ENCODE peak calls at places on chromosomes 3 and 15, in six cellular contexts. One of them, this sample, is unnamed.

GRCh38 chr15:84552896-84553295 is 47.9 kb upstream of the ZSCAN2 start:
- DNase-seq in A549: no peak
- DNase-seq in right lobe of liver: no peak
- DNase-seq in IMR-90: peak
- DNase-seq in breast epithelium: no peak
- DNase-seq in adrenal gland: no peak
- DNase-seq in this sample: no peak

GRCh38 chr15:97189152-97189551 is 771.4 kb upstream of the ARRDC4 start:
- DNase-seq in A549: no peak
- DNase-seq in right lobe of liver: no peak
- DNase-seq in IMR-90: no peak
- DNase-seq in breast epithelium: no peak
- DNase-seq in adrenal gland: no peak
- DNase-seq in this sample: no peak

GRCh38 chr3:95235916-95236315 is 1173.1 kb downstream of the NSUN3 start:
- DNase-seq in A549: no peak
- DNase-seq in right lobe of liver: no peak
- DNase-seq in IMR-90: no peak
- DNase-seq in breast epithelium: no peak
- DNase-seq in adrenal gland: no peak
- DNase-seq in this sample: no peak

GRCh38 chr3:81908596-81908995 is 147.2 kb upstream of the GBE1 start:
- DNase-seq in A549: no peak
- DNase-seq in right lobe of liver: no peak
- DNase-seq in IMR-90: no peak
- DNase-seq in breast epithelium: no peak
- DNase-seq in adrenal gland: no peak
- DNase-seq in this sample: no peak

GRCh38 chr3:186633481-186633880 is 6.7 kb upstream of the FETUB start:
- DNase-seq in A549: no peak
- DNase-seq in right lobe of liver: no peak
- DNase-seq in IMR-90: no peak
- DNase-seq in breast epithelium: no peak
- DNase-seq in adrenal gland: no peak
- DNase-seq in this sample: no peak

GRCh38 chr3:152811974-152812760 is 22.8 kb upstream of the P2RY1 start:
- DNase-seq in A549: no peak
- DNase-seq in right lobe of liver: no peak
- DNase-seq in IMR-90: no peak
- DNase-seq in breast epithelium: no peak
- DNase-seq in adrenal gland: no peak
- DNase-seq in this sample: no peak

GRCh38 chr3:53167418-53168174 is 6.6 kb downstream of the PRKCD start:
- DNase-seq in A549: no peak
- DNase-seq in right lobe of liver: no peak
- DNase-seq in IMR-90: no peak
- DNase-seq in breast epithelium: no peak
- DNase-seq in adrenal gland: no peak
- DNase-seq in this sample: no peak

GRCh38 chr3:110157221-110157620 is 819.9 kb upstream of the DPPA4 start:
- DNase-seq in A549: no peak
- DNase-seq in right lobe of liver: no peak
- DNase-seq in IMR-90: no peak
- DNase-seq in breast epithelium: no peak
- DNase-seq in adrenal gland: no peak
- DNase-seq in this sample: no peak

GRCh38 chr15:68586274-68586961 is 7.6 kb downstream of the CORO2B start:
- DNase-seq in A549: peak
- DNase-seq in right lobe of liver: peak
- DNase-seq in IMR-90: peak
- DNase-seq in breast epithelium: no peak
- DNase-seq in adrenal gland: no peak
- DNase-seq in this sample: peak

DNA sequence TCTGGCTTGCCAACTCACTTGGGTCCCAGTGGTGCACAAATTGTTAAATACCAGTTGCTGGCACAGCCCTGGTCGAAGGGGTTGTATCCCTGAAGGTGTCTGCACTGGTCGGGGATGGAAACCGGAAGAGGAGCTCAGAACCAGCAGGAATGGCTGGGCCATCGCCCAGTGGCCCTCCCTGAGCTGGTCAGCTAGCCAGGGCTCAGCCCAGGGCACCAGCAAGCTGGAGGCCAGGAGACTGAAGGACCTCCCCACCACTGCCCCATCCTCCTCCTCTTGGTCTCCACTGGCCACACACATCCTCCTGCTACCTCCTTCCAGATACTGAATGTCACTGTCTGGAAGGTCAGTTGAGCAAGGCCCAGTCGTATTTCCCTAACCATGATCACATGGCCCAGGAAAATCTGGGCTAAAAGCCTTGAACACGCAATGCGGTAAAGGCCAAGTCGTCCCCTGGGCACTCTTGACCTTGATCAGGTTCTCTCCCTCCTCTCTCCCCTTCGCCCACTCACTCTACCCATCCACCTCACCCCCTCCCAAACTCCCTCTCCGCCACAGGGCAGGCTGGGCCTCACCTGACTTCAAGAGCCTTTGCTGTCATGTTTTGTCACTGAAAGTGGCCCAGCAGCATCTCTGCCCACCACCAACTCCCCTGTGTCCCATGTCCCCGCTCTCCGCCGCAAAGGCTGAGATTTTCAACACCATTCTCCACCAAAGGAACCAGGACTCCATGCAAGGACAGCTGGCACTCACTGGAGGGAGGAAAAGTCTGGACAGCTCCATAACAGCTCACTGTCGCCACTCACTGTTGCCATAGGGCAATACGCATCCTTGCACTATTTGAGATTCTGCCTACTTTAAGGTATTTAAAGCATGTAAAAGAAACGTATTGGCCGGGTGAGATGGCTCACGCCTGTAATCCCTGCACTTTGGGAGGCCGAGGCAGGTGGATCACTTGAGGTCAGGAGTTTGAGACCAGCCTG is 12.1 kb downstream of the ZDHHC19 start:
- DNase-seq in A549: peak
- DNase-seq in right lobe of liver: no peak
- DNase-seq in IMR-90: no peak
- DNase-seq in breast epithelium: no peak
- DNase-seq in adrenal gland: no peak
- DNase-seq in this sample: no peak
- TF ChIP-seq CTCF in A549: no peak
- TF ChIP-seq CTCF in right lobe of liver: peak
- TF ChIP-seq CTCF in IMR-90: peak
- TF ChIP-seq CTCF in breast epithelium: no peak
- TF ChIP-seq CTCF in adrenal gland: no peak
- TF ChIP-seq CTCF in this sample: no peak

DNA sequence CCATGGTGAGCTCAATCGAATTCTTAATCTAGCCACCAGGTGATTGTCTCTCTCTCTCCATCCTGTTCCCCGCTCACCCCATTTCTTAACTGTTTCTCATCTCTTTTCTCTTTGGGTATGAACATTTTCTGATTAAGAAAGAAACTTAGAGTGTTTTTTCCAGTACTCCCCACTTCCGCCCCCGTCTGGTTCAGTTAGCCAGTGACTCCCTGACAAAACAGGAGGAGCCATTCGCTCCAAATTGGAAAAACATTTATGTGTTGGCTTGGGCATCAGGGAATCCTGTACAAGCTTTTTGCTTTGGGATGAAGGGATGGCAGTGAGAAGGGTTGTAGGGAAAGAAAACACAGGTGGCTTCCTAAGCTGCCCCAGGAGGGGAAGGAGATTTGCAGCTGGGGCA is 47.0 kb downstream of the BOC start:
- DNase-seq in A549: no peak
- DNase-seq in right lobe of liver: no peak
- DNase-seq in IMR-90: no peak
- DNase-seq in breast epithelium: no peak
- DNase-seq in adrenal gland: no peak
- DNase-seq in this sample: no peak
- H3K27ac ChIP-seq in A549: no peak
- H3K27ac ChIP-seq in right lobe of liver: no peak
- H3K27ac ChIP-seq in IMR-90: no peak
- H3K27ac ChIP-seq in breast epithelium: peak
- H3K27ac ChIP-seq in adrenal gland: no peak
- H3K27ac ChIP-seq in this sample: no peak

DNA sequence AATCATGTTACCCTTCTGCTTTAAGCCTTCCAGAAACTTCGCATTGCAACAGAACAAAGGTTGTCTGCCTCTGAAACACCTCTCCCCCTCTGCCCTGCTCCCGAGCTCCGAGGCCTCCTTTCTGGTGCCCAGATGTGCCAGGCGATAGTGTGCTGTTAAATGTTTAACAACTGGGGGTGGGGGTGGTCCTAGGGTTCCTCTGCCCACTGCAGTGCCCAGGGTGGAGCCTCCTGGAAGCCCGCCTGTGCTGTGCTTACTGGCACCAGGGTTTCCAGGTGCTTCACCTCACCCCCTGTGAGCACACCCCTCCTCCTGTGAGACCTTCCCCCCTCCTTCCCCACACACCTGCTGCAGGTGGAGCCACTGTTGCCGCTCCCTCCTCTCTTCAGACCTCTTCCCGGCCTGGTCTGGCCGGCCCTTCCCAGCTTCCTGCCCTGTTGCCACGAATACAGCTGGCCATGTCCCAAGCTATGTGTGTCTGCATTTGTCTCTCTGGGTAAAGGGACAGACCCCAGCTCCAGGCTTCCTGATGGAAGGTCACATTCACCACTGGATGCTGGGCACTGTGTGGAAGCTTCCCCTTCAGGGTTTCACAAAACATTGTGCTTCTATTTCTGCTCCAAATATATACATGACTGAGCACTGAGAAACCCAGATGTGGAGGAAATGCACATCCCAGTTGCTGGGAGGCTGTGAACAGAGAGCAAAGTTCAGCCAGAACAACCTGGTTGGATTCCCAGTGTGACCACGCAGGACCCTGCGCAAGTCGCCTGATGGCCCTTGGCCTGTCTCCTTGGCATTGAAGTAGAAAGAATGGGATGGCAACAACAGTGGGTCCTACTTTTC is 37.2 kb downstream of the MGLL start:
- DNase-seq in A549: no peak
- DNase-seq in right lobe of liver: peak
- DNase-seq in IMR-90: no peak
- DNase-seq in breast epithelium: no peak
- DNase-seq in adrenal gland: no peak
- DNase-seq in this sample: no peak
- TF ChIP-seq POLR2A in A549: no peak
- TF ChIP-seq POLR2A in right lobe of liver: no peak
- TF ChIP-seq POLR2A in IMR-90: no peak
- TF ChIP-seq POLR2A in breast epithelium: no peak
- TF ChIP-seq POLR2A in adrenal gland: no peak
- TF ChIP-seq POLR2A in this sample: no peak

GRCh38 chr3:44918087-44918486 is 43.7 kb downstream of the TGM4 start:
- DNase-seq in A549: no peak
- DNase-seq in right lobe of liver: no peak
- DNase-seq in IMR-90: no peak
- DNase-seq in breast epithelium: no peak
- DNase-seq in adrenal gland: no peak
- DNase-seq in this sample: no peak

GRCh38 chr3:44918581-44918980 is 44.2 kb downstream of the TGM4 start:
- DNase-seq in A549: no peak
- DNase-seq in right lobe of liver: no peak
- DNase-seq in IMR-90: no peak
- DNase-seq in breast epithelium: no peak
- DNase-seq in adrenal gland: no peak
- DNase-seq in this sample: peak

GRCh38 chr3:44913868-44914468 is 39.6 kb downstream of the TGM4 start:
- DNase-seq in A549: peak
- DNase-seq in right lobe of liver: peak
- DNase-seq in IMR-90: peak
- DNase-seq in breast epithelium: no peak
- DNase-seq in adrenal gland: peak
- DNase-seq in this sample: peak

GRCh38 chr3:44914936-44915335 is 40.5 kb downstream of the TGM4 start:
- DNase-seq in A549: no peak
- DNase-seq in right lobe of liver: no peak
- DNase-seq in IMR-90: no peak
- DNase-seq in breast epithelium: no peak
- DNase-seq in adrenal gland: peak
- DNase-seq in this sample: peak

GRCh38 chr3:44915702-44916438 is 41.5 kb downstream of the TGM4 start:
- DNase-seq in A549: no peak
- DNase-seq in right lobe of liver: no peak
- DNase-seq in IMR-90: peak
- DNase-seq in breast epithelium: no peak
- DNase-seq in adrenal gland: no peak
- DNase-seq in this sample: no peak
- TF ChIP-seq CTCF in A549: no peak
- TF ChIP-seq CTCF in right lobe of liver: no peak
- TF ChIP-seq CTCF in IMR-90: peak
- TF ChIP-seq CTCF in breast epithelium: no peak
- TF ChIP-seq CTCF in adrenal gland: no peak
- TF ChIP-seq CTCF in this sample: no peak

GRCh38 chr15:52018244-52018643 is 775 bp upstream of the MAPK6 start:
- DNase-seq in A549: no peak
- DNase-seq in right lobe of liver: no peak
- DNase-seq in IMR-90: peak
- DNase-seq in breast epithelium: no peak
- DNase-seq in adrenal gland: no peak
- DNase-seq in this sample: no peak
- H3K27ac ChIP-seq in A549: peak
- H3K27ac ChIP-seq in right lobe of liver: peak
- H3K27ac ChIP-seq in IMR-90: peak
- H3K27ac ChIP-seq in breast epithelium: peak
- H3K27ac ChIP-seq in adrenal gland: no peak
- H3K27ac ChIP-seq in this sample: peak

GRCh38 chr3:4985330-4986174 is 6.3 kb downstream of the BHLHE40 start:
- DNase-seq in A549: peak
- DNase-seq in right lobe of liver: no peak
- DNase-seq in IMR-90: peak
- DNase-seq in breast epithelium: peak
- DNase-seq in adrenal gland: peak
- DNase-seq in this sample: no peak
- TF ChIP-seq POLR2A in A549: peak
- TF ChIP-seq POLR2A in right lobe of liver: peak
- TF ChIP-seq POLR2A in IMR-90: peak
- TF ChIP-seq POLR2A in breast epithelium: no peak
- TF ChIP-seq POLR2A in adrenal gland: peak
- TF ChIP-seq POLR2A in this sample: no peak

GRCh38 chr3:88112329-88112728 is 37.4 kb upstream of the C3orf38 start:
- DNase-seq in A549: no peak
- DNase-seq in right lobe of liver: no peak
- DNase-seq in IMR-90: no peak
- DNase-seq in breast epithelium: no peak
- DNase-seq in adrenal gland: no peak
- DNase-seq in this sample: no peak

GRCh38 chr3:88117683-88118082 is 32.1 kb upstream of the C3orf38 start:
- DNase-seq in A549: no peak
- DNase-seq in right lobe of liver: no peak
- DNase-seq in IMR-90: no peak
- DNase-seq in breast epithelium: no peak
- DNase-seq in adrenal gland: no peak
- DNase-seq in this sample: no peak

GRCh38 chr3:88114878-88115549 is 34.7 kb upstream of the C3orf38 start:
- DNase-seq in A549: no peak
- DNase-seq in right lobe of liver: no peak
- DNase-seq in IMR-90: no peak
- DNase-seq in breast epithelium: no peak
- DNase-seq in adrenal gland: no peak
- DNase-seq in this sample: no peak

GRCh38 chr3:88113311-88114162 is 36.2 kb upstream of the C3orf38 start:
- DNase-seq in A549: peak
- DNase-seq in right lobe of liver: no peak
- DNase-seq in IMR-90: peak
- DNase-seq in breast epithelium: no peak
- DNase-seq in adrenal gland: peak
- DNase-seq in this sample: no peak
- TF ChIP-seq CTCF in A549: peak
- TF ChIP-seq CTCF in right lobe of liver: peak
- TF ChIP-seq CTCF in IMR-90: peak
- TF ChIP-seq CTCF in breast epithelium: peak
- TF ChIP-seq CTCF in adrenal gland: peak
- TF ChIP-seq CTCF in this sample: peak